ENCODE peak calls at places on chromosome 19, in four cellular contexts. J is dorsolateral prefrontal cortex, R is bronchial epithelial cell, Y is lower leg skin. F is an unnamed sample.

GRCh38 chr19:55305491-55305890 is 19.6 kb downstream of the TMEM150B start:
- DNase-seq in R (peak; percentile 26), J (no peak), Y (no peak), F (no peak)

GRCh38 chr19:41735071-41735623 is 20.2 kb upstream of the CEACAM6 start:
- DNase-seq in R (peak; percentile 41), J (no peak), Y (no peak), F (no peak)

GRCh38 chr19:3075605-3076431 is 13.5 kb upstream of the TLE5 start:
- DNase-seq in R (no peak), J (no peak), Y (no peak), F (no peak)

GRCh38 chr19:12723643-12724426 is at the start of gene TNPO2:
- DNase-seq in R (peak; percentile 49), J (peak; percentile 63), Y (peak; percentile 88), F (peak; percentile 73)

GRCh38 chr19:3121821-3122511 is 13.9 kb upstream of the GNA15 start:
- DNase-seq in R (no peak), Y (no peak), J (no peak), F (no peak)

GRCh38 chr19:43751466-43752220 is 3.1 kb downstream of the SMG9 start:
- DNase-seq in Y (no peak), R (peak; percentile 39), J (no peak), F (no peak)

GRCh38 chr19:35559781-35560180 is 3.7 kb downstream of the ATP4A start:
- DNase-seq in Y (no peak), R (no peak), J (no peak), F (no peak)

GRCh38 chr19:1206063-1206732 is 620 bp downstream of the STK11 start:
- DNase-seq in R (no peak), Y (no peak), J (no peak), F (no peak)

GRCh38 chr19:39299404-39299803 is 3.2 kb downstream of the IFNL1 start:
- DNase-seq in Y (no peak), R (no peak), J (no peak), F (no peak)

GRCh38 chr19:3458229-3458555 is 22.1 kb downstream of the SMIM24 start:
- DNase-seq in R (no peak), J (no peak), Y (no peak), F (no peak)

GRCh38 chr19:39304701-39305571 is 8.7 kb downstream of the IFNL1 start:
- DNase-seq in Y (peak; percentile 77), J (no peak), R (no peak), F (no peak)

GRCh38 chr19:940591-941291 is 14.9 kb downstream of the ARID3A start:
- DNase-seq in Y (peak; percentile 95), R (no peak), J (peak; percentile 84), F (no peak)

GRCh38 chr19:40578442-40578908 is 1.8 kb downstream of the SHKBP1 start:
- DNase-seq in R (peak; percentile 27), Y (no peak), J (peak; percentile 73), F (no peak)

GRCh38 chr19:35848486-35848885 is 3.8 kb downstream of the NPHS1 start:
- DNase-seq in R (no peak), J (no peak), Y (no peak), F (no peak)

GRCh38 chr19:49858591-49858985 is 7.6 kb downstream of the PTOV1 start:
- DNase-seq in J (peak; percentile 65), Y (no peak), R (no peak), F (no peak)

DNA sequence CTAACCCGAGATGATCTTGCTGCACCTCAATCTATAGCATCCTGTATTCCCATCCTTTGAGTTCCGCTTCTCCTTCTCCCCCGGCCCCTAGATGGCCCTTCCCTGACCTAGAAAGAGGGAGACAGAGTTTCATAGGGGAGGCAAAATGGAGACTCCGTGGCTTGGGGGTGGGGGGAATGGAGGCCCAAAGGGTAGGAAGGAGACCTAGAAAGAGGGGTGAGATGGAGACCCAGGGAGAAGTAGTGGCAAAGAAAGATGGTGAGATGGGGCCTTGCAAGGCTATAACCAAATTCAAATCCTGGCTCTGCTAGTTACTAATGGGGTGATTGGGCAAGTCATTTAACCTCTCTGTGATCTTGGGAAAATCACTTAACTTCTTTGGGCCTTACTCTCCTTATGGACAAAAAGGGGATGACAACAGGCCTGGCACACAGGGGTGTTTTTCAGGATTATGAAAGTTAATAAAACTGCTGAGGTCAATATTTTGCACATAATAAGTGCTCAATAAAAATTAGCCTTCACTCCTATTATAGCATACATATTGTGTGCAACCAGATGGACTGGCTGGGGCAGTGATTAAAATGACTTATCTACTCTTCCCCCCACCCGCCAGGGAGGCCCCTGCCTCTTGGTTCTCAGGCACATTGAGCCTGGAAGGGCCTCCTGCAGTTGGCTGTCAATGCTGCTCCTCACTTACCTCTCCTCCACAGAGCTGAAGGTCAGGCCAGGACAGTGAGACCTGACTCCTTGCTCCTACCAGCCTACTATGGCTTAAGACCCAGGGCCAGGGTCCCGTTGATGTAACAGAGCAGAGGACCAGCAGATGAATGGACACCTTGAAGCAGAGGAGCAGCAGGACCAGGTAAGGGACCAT is 623 bp downstream of the SPHK2 start:
- DNase-seq in R (no peak), Y (no peak), J (no peak), F (no peak)
- TF ChIP-seq CTCF in R (no peak), Y (no peak), J (no peak), F (no peak)

GRCh38 chr19:5542665-5543064 is 25.1 kb downstream of the TINCR start:
- DNase-seq in R (no peak), J (no peak), Y (no peak), F (no peak)
- TF ChIP-seq CTCF in R (no peak), J (no peak), Y (no peak), F (no peak)

GRCh38 chr19:34502582-34503545 is 21.3 kb downstream of the WTIP start:
- DNase-seq in Y (peak; percentile 80), J (no peak), R (no peak), F (peak; percentile 28)
- TF ChIP-seq CTCF in Y (no peak), J (no peak), R (no peak), F (no peak)

DNA sequence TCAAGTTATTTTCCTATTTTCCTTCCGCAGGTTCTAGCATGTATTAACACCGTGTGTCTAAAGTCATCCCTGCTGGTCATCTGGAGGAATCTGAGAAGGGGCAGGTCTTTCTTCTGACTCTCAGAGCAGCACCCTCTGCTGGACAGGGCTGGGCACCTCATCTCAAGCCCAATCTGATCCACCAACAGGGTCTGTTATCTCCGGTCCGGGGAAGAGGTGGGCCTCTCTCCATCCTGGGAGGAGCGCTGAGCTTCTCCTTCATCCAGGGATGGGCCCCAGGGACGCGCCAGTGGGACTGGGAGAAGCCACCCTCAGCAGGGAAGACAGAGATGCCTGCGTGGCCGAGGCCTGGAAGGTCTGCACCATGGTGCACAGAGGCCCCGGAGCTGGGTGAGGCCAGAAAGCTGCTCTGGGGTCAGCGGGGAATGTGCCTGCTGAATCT is 26.0 kb upstream of the ZNF331 start:
- DNase-seq in Y (peak; percentile 87), R (peak; percentile 52), J (no peak), F (peak; percentile 72)
- TF ChIP-seq CTCF in Y (no peak), R (peak; percentile 57), J (peak; percentile 65), F (peak; percentile 62)

DNA sequence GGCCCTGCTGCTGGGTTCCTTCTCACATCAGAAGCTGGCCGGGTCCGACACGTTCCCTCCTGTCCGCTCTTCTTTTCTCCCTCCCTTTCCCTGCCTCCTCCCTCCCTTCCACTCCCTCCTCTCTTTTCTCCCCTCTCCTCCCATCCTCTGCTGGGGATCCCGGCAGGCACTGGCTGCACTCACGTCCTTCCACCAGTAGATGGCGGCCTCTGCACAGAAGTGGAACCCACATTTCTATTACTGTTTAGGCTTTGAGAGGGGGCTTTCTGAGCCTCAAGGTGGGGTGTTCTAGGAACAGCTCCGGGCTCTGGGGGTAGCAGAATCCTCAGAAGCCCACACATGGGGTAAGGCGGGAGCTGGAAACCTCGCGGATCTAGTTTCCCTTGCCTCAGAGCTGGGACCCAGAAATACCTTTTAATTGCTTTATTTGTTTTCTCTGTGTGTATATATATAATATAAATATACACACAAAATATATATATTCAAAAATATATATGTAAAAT is 294.2 kb downstream of the ZNF536 start:
- DNase-seq in R (no peak), Y (peak; percentile 89), J (no peak), F (peak; percentile 70)
- TF ChIP-seq CTCF in R (peak; percentile 87), Y (no peak), J (peak; percentile 89), F (peak; percentile 83)

GRCh38 chr19:17999685-18000479 is 8.1 kb upstream of the ARRDC2 start:
- DNase-seq in R (no peak), J (no peak), Y (no peak), F (no peak)
- TF ChIP-seq CTCF in R (no peak), J (no peak), Y (no peak), F (no peak)

GRCh38 chr19:48169974-48170803 is at the start of the genes LIG1 and ZSWIM9:
- DNase-seq in R (peak; percentile 84), J (peak; percentile 92), Y (peak; percentile 97), F (peak; percentile 90)
- TF ChIP-seq CTCF in R (peak; percentile 16), J (peak; percentile 52), Y (peak; percentile 23), F (no peak)

DNA sequence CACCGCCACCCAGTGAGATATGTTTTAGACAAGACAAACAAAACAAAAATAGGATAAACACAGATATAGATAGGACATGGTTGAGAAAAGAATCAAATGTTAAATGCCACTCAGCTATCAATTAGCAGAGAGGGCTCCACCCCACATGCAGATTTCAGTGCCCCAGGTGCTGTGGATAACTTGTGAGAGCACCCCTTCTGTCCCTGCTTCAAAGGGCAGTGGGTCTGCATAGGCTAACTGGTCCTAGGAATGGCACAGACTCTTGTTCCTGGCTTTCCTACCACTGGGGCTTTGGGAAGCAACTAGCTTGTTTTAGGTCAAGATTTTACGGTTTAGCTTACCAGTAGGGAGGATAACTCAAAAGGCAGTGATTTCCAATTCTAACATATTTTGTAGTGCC is 460.3 kb downstream of the TSHZ3 start:
- DNase-seq in Y (no peak), J (no peak), R (no peak), F (peak; percentile 13)
- TF ChIP-seq CTCF in Y (no peak), J (no peak), R (no peak), F (no peak)

GRCh38 chr19:47130120-47130588 is 481 bp upstream of the SAE1 start:
- DNase-seq in Y (no peak), J (no peak), R (no peak), F (no peak)

GRCh38 chr19:47129579-47129978 is 1.1 kb upstream of the SAE1 start:
- DNase-seq in Y (no peak), R (no peak), J (no peak), F (no peak)

GRCh38 chr19:47133021-47133471 is 2.4 kb downstream of the SAE1 start:
- DNase-seq in Y (no peak), J (no peak), R (no peak), F (no peak)

GRCh38 chr19:47132522-47132852 is 1.9 kb downstream of the SAE1 start:
- DNase-seq in Y (no peak), R (no peak), J (no peak), F (no peak)

GRCh38 chr19:47130589-47131168 is at the start of gene SAE1:
- DNase-seq in J (peak; percentile 93), R (peak; percentile 83), Y (peak; percentile 98), F (peak; percentile 89)
- TF ChIP-seq CTCF in J (peak; percentile 81), R (peak; percentile 69), Y (no peak), F (no peak)

GRCh38 chr19:6693056-6693471 is 23.1 kb upstream of the TNFSF14 start:
- DNase-seq in R (no peak), J (no peak), Y (no peak), F (no peak)
- TF ChIP-seq CTCF in R (no peak), J (no peak), Y (no peak), F (no peak)

F was measured in mesothelial cell of epicardium.